ENCODE peak calls at places on chromosomes 12 and 14, in nine cellular contexts. A is WTC11, X is fibroblast of lung, R is cardiac fibroblast, K is astrocyte, U is fibroblast of the aortic adventitia, Y is suprapubic skin, Z is dorsolateral prefrontal cortex, H is ascending aorta. V is an unnamed sample.

GRCh38 chr12:82942963-82943362 is 256.3 kb downstream of the TMTC2 start:
- DNase-seq in X (peak), Y (no peak), R (no peak), K (no peak), Z (no peak), H (no peak), A (no peak), U (no peak), V (no peak)

GRCh38 chr14:28707814-28708213 is 58.8 kb upstream of the FOXG1 start:
- DNase-seq in Y (no peak), K (peak), A (no peak), R (peak), Z (no peak), H (no peak), X (peak), U (peak), V (no peak)

GRCh38 chr12:109782322-109782695 is 50.9 kb downstream of the TRPV4 start:
- DNase-seq in K (no peak), U (no peak), H (no peak), A (no peak), Y (no peak), Z (no peak), R (no peak), X (no peak), V (no peak)

GRCh38 chr12:20653871-20654270 is 41.3 kb upstream of the SLCO1C1 start:
- DNase-seq in Y (no peak), A (no peak), X (no peak), U (peak), Z (no peak), K (no peak), R (no peak), H (no peak), V (no peak)

GRCh38 chr14:79840068-79840467 is 371.2 kb downstream of the DIO2 start:
- DNase-seq in U (peak), R (no peak), Y (no peak), K (no peak), Z (no peak), H (no peak), A (no peak), X (no peak), V (no peak)

GRCh38 chr12:122944588-122944987 is 21.7 kb downstream of the ABCB9 start:
- DNase-seq in H (no peak), X (peak), R (peak), Y (peak), Z (peak), U (no peak), A (no peak), K (peak), V (no peak)

GRCh38 chr14:59870277-59871165 is at the start of gene RTN1:
- DNase-seq in X (peak), Y (peak), K (peak), A (peak), H (no peak), R (peak), U (peak), Z (peak), V (peak)

GRCh38 chr12:58008658-58009057 is 67.3 kb downstream of the ATP23 start:
- DNase-seq in H (no peak), X (no peak), K (no peak), Y (no peak), U (no peak), A (no peak), Z (no peak), R (no peak), V (no peak)

GRCh38 chr14:54646576-54647130 is 79.7 kb downstream of the SAMD4A start:
- DNase-seq in Y (no peak), Z (no peak), R (no peak), H (no peak), X (no peak), U (no peak), K (no peak), A (no peak), V (no peak)

GRCh38 chr14:94143239-94143638 is 13.8 kb upstream of the IFI27L2 start:
- DNase-seq in Z (no peak), Y (no peak), H (no peak), R (no peak), K (no peak), X (no peak), U (no peak), A (peak), V (no peak)
- TF ChIP-seq CTCF in Z (no peak), Y (no peak), H (peak), R (peak), K (peak), X (peak), U (peak), A (peak), V (no peak)

GRCh38 chr12:51351913-51352532 is 5.5 kb upstream of the CELA1 start:
- DNase-seq in U (peak), Z (no peak), A (peak), R (peak), K (no peak), H (no peak), Y (no peak), X (peak), V (no peak)
- TF ChIP-seq CTCF in U (peak), Z (peak), A (peak), R (peak), K (peak), H (no peak), Y (peak), X (peak), V (peak)

GRCh38 chr14:26138764-26139445 is 458.9 kb downstream of the NOVA1 start:
- DNase-seq in U (peak), Y (no peak), A (no peak), R (peak), Z (no peak), K (peak), X (peak), H (no peak), V (no peak)

GRCh38 chr14:26132061-26132460 is 465.8 kb downstream of the NOVA1 start:
- DNase-seq in U (peak), X (peak), Z (no peak), H (no peak), Y (no peak), A (no peak), K (peak), R (peak), V (no peak)

GRCh38 chr14:26137161-26137560 is 460.7 kb downstream of the NOVA1 start:
- DNase-seq in U (no peak), A (peak), X (no peak), Z (no peak), H (no peak), K (no peak), Y (no peak), R (no peak), V (no peak)
- TF ChIP-seq CTCF in U (peak), A (peak), X (no peak), Z (no peak), H (no peak), K (peak), Y (no peak), R (peak), V (no peak)

GRCh38 chr14:65704412-65704811 is 291.9 kb downstream of the FUT8 start:
- DNase-seq in H (no peak), U (peak), X (peak), K (peak), A (no peak), Z (no peak), R (peak), Y (no peak), V (no peak)
- TF ChIP-seq CTCF in H (no peak), U (no peak), X (no peak), K (no peak), A (no peak), Z (no peak), R (no peak), Y (no peak), V (no peak)

GRCh38 chr12:54358945-54359761 is 5.1 kb downstream of the GPR84 start:
- DNase-seq in K (peak), Z (peak), X (peak), H (peak), U (peak), Y (peak), A (peak), R (peak), V (peak)

GRCh38 chr12:54358620-54358944 is 5.7 kb downstream of the GPR84 start:
- DNase-seq in U (no peak), A (no peak), Z (no peak), Y (no peak), K (no peak), X (no peak), R (no peak), H (no peak), V (no peak)

GRCh38 chr12:54359762-54360351 is 4.4 kb downstream of the GPR84 start:
- DNase-seq in Z (no peak), K (no peak), X (no peak), Y (no peak), H (no peak), A (no peak), R (no peak), U (no peak), V (no peak)

GRCh38 chr12:54363047-54363446 is 1.2 kb downstream of the GPR84 start:
- DNase-seq in R (no peak), U (no peak), Y (no peak), X (no peak), A (no peak), Z (no peak), K (no peak), H (no peak), V (no peak)

DNA sequence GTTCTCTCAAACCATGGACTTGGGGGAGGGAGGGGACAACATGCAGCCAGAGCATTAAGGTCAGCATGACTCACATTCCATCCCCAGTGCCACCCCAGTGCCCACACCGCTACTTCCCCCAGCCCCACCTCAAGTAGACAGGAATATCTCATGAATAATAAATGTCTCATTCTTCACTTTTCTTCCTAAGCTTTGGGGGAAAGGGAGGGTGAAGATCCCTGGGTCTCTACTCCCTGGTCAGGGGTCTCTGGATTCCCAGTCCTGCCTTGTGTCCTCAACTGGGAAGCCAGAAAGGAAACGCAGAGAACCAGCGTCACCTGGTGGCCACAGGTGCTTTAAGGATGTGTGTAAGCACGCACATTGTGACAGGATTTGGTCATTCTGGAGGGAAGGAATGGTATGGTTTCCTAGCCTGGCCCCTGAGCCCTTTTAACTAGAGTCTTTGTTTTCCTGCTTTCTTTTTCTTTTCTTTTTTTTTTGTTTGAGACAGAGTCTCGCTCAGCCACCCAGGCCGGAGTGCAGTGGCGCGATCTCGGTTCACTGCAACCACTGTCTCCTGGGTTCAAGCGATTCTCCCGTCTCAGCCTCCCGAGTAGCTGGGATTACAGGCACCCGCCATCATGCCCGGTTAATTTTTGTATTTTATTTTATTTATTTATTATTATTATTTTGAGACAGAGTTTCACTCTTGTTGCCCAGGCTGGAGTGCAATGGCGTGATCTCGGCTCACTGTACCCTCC is 3.4 kb downstream of the GPR84 start:
- DNase-seq in K (peak), A (peak), Z (peak), U (peak), Y (no peak), X (peak), R (peak), H (no peak), V (peak)
- TF ChIP-seq CTCF in K (peak), A (peak), Z (peak), U (peak), Y (peak), X (peak), R (peak), H (peak), V (peak)

DNA sequence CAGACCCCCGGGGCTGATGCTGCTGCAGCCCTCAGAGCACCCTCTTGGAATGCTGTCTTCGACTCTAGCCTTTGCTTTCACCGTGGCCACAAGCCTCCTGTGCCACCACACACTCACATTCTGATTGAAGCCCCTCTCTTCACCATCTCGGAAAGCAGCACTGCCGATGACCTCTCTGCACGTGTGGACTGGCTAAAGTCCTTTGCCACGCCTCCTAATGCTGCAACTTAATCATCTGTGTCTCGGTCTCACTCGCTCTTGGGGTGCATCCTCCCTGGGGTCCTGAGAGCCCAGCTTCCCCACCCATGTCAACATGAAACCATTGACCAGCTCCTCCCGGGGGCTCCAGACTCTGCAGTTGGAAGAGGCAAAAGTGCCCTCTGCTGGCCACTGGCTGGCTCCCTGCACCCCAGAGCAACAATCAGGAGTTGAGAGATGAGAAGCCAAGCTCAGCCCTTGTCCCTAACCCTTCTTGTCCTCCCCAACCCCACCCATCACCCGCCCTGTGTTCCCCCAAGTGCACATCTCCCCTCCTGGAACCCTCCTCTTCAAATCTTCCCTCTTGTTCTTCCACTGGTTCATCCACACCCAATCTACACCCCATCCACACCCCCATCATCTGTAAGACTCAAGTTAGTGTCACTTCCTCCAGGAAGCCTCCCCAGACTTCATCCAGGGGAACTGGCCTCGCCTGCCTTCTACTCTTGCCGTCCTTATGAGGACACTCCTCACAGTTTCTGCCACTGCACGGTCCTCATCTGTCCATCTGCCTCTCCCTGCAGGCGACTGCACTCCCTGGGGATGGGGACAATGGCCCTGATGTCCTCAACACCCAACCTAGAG is 23.6 kb upstream of the FAM181A start:
- DNase-seq in Z (no peak), Y (no peak), K (no peak), A (peak), U (no peak), X (no peak), R (no peak), H (no peak), V (no peak)
- TF ChIP-seq CTCF in Z (peak), Y (no peak), K (no peak), A (no peak), U (peak), X (no peak), R (peak), H (no peak), V (no peak)

DNA sequence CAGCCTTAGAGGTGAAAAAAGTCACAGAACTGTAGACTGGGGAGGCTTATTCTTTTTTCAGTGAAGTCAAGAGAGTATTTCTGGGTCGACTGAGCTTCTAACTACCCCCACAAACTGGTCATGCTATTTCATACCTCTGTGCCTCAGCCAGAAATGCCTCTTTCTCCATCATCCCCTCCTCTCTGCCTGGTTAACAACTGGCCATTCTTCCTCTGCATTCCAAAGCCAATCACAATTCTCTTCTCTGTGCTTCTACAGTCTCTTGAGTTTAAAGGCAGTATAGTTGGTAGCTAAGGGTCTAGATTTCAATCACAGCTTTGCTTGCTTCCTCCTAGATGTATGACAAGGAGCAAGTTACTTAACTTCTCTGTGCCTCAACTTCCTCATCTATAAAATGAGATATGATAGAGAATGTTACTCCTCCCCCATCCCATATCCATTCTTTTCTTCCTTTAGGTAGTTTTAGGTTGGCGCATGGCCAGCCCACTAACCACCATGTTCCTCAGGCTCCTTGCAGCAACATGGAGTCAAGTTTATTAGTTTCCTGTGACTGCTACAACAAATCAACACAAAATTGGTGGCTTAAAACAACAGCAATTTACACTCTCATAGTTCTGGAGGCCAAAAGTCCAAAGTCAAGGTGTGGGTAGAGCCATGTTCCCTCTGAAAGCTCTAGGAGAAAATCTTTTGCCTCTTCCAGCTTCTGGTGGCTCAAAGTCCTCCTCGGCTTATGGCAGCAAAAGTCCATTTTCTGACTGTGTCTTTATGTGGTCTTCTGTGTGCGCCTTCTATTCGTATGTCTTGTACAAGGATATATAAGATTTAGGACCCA is 62.5 kb downstream of the ITPR2 start:
- DNase-seq in H (no peak), K (no peak), R (no peak), Y (no peak), X (no peak), U (no peak), A (no peak), Z (no peak), V (no peak)
- TF ChIP-seq CTCF in H (no peak), K (no peak), R (no peak), Y (no peak), X (no peak), U (no peak), A (no peak), Z (no peak), V (no peak)

GRCh38 chr12:70449758-70450341 is 83.8 kb downstream of the KCNMB4 start:
- DNase-seq in R (no peak), K (no peak), Y (no peak), A (no peak), H (no peak), X (no peak), Z (no peak), U (no peak), V (no peak)
- TF ChIP-seq CTCF in R (no peak), K (no peak), Y (no peak), A (no peak), H (no peak), X (no peak), Z (no peak), U (no peak), V (no peak)

V was measured in spleen.